ENCODE peak calls at places on chromosome 13, in four cellular contexts. One of them, this sample, is unnamed.

GRCh38 chr13:63408227-63409202 is 1992.9 kb upstream of the PCDH20 start:
- DNase-seq in T-cell: no peak
- DNase-seq in Karpas-422: no peak
- DNase-seq in lower leg skin: no peak
- DNase-seq in this sample: no peak

GRCh38 chr13:81133066-81133465 is 792.1 kb upstream of the SPRY2 start:
- DNase-seq in T-cell: no peak
- DNase-seq in Karpas-422: no peak
- DNase-seq in lower leg skin: no peak
- DNase-seq in this sample: no peak

GRCh38 chr13:48214519-48215121 is 18.4 kb upstream of the ITM2B start:
- DNase-seq in T-cell: peak; percentile 28
- DNase-seq in Karpas-422: no peak
- DNase-seq in lower leg skin: no peak
- DNase-seq in this sample: no peak

GRCh38 chr13:31073859-31074718 is 87.6 kb downstream of the HSPH1 start:
- DNase-seq in T-cell: no peak
- DNase-seq in Karpas-422: no peak
- DNase-seq in lower leg skin: peak; percentile 60
- DNase-seq in this sample: no peak

GRCh38 chr13:42875448-42876269 is 94.3 kb downstream of the FAM216B start:
- DNase-seq in T-cell: no peak
- DNase-seq in Karpas-422: no peak
- DNase-seq in lower leg skin: no peak
- DNase-seq in this sample: peak; percentile 40

GRCh38 chr13:94325660-94326059 is 153.8 kb downstream of the DCT start:
- DNase-seq in T-cell: no peak
- DNase-seq in Karpas-422: no peak
- DNase-seq in lower leg skin: no peak
- DNase-seq in this sample: no peak

GRCh38 chr13:27461940-27462584 is 11.7 kb upstream of the MTIF3 start:
- DNase-seq in T-cell: no peak
- DNase-seq in Karpas-422: peak; percentile 85
- DNase-seq in lower leg skin: no peak
- DNase-seq in this sample: no peak

GRCh38 chr13:29484796-29485195 is 110.7 kb downstream of the SLC7A1 start:
- DNase-seq in T-cell: no peak
- DNase-seq in Karpas-422: no peak
- DNase-seq in lower leg skin: no peak
- DNase-seq in this sample: no peak

GRCh38 chr13:95536629-95537241 is 15.8 kb upstream of the CLDN10 start:
- DNase-seq in T-cell: no peak
- DNase-seq in Karpas-422: peak; percentile 76
- DNase-seq in lower leg skin: no peak
- DNase-seq in this sample: no peak

GRCh38 chr13:97648171-97648880 is 214.4 kb downstream of the RAP2A start:
- DNase-seq in T-cell: no peak
- DNase-seq in Karpas-422: no peak
- DNase-seq in lower leg skin: no peak
- DNase-seq in this sample: no peak

GRCh38 chr13:113187263-113187669 is 21.2 kb downstream of the PCID2 start:
- DNase-seq in T-cell: no peak
- DNase-seq in Karpas-422: no peak
- DNase-seq in lower leg skin: peak; percentile 97
- DNase-seq in this sample: no peak

GRCh38 chr13:27101847-27102246 is 69.8 kb downstream of the USP12 start:
- DNase-seq in T-cell: no peak
- DNase-seq in Karpas-422: no peak
- DNase-seq in lower leg skin: no peak
- DNase-seq in this sample: no peak

GRCh38 chr13:113514844-113515243 is 24.3 kb upstream of the DCUN1D2 start:
- DNase-seq in T-cell: no peak
- DNase-seq in Karpas-422: no peak
- DNase-seq in lower leg skin: peak; percentile 48
- DNase-seq in this sample: no peak

GRCh38 chr13:110485604-110486003 is 75.9 kb downstream of the RAB20 start:
- DNase-seq in T-cell: no peak
- DNase-seq in Karpas-422: no peak
- DNase-seq in lower leg skin: no peak
- DNase-seq in this sample: peak; percentile 89

GRCh38 chr13:99272481-99272880 is 14.3 kb upstream of the GPR18 start:
- DNase-seq in T-cell: no peak
- DNase-seq in Karpas-422: no peak
- DNase-seq in lower leg skin: no peak
- DNase-seq in this sample: no peak

GRCh38 chr13:77637583-77637982 is 59.9 kb upstream of the SLAIN1 start:
- DNase-seq in T-cell: no peak
- DNase-seq in Karpas-422: no peak
- DNase-seq in lower leg skin: no peak
- DNase-seq in this sample: no peak

GRCh38 chr13:46684287-46685001 is 112.5 kb downstream of the ESD start:
- DNase-seq in T-cell: no peak
- DNase-seq in Karpas-422: no peak
- DNase-seq in lower leg skin: no peak
- DNase-seq in this sample: peak; percentile 33

GRCh38 chr13:84433024-84433423 is 550.8 kb upstream of the SLITRK1 start:
- DNase-seq in T-cell: no peak
- DNase-seq in Karpas-422: no peak
- DNase-seq in lower leg skin: no peak
- DNase-seq in this sample: no peak

GRCh38 chr13:51453308-51453958 is 597 bp upstream of the INTS6 start:
- DNase-seq in T-cell: peak; percentile 67
- DNase-seq in Karpas-422: peak; percentile 91
- DNase-seq in lower leg skin: peak; percentile 96
- DNase-seq in this sample: peak; percentile 86

GRCh38 chr13:66835040-66835628 is 395.0 kb downstream of the PCDH9 start:
- DNase-seq in T-cell: no peak
- DNase-seq in Karpas-422: no peak
- DNase-seq in lower leg skin: peak; percentile 85
- DNase-seq in this sample: peak; percentile 27

GRCh38 chr13:99958402-99959126 is 13.0 kb downstream of the ZIC5 start:
- DNase-seq in T-cell: no peak
- DNase-seq in Karpas-422: no peak
- DNase-seq in lower leg skin: no peak
- DNase-seq in this sample: peak; percentile 31

GRCh38 chr13:51636349-51636890 is 52.2 kb downstream of the WDFY2 start:
- DNase-seq in T-cell: no peak
- DNase-seq in Karpas-422: no peak
- DNase-seq in lower leg skin: no peak
- DNase-seq in this sample: no peak

GRCh38 chr13:99800951-99801350 is 170.6 kb downstream of the ZIC5 start:
- DNase-seq in T-cell: no peak
- DNase-seq in Karpas-422: no peak
- DNase-seq in lower leg skin: no peak
- DNase-seq in this sample: peak; percentile 41

GRCh38 chr13:96003304-96003703 is 49.9 kb downstream of the UGGT2 start:
- DNase-seq in T-cell: no peak
- DNase-seq in Karpas-422: peak; percentile 53
- DNase-seq in lower leg skin: no peak
- DNase-seq in this sample: no peak

GRCh38 chr13:33158830-33159229 is 126.7 kb downstream of the STARD13 start:
- DNase-seq in T-cell: no peak
- DNase-seq in Karpas-422: no peak
- DNase-seq in lower leg skin: no peak
- DNase-seq in this sample: no peak

GRCh38 chr13:113942591-113943103 is 31.2 kb downstream of the C13orf46 start:
- DNase-seq in T-cell: no peak
- DNase-seq in Karpas-422: no peak
- DNase-seq in lower leg skin: no peak
- DNase-seq in this sample: no peak

GRCh38 chr13:99495478-99496321 is 5.6 kb upstream of the TM9SF2 start:
- DNase-seq in T-cell: no peak
- DNase-seq in Karpas-422: no peak
- DNase-seq in lower leg skin: no peak
- DNase-seq in this sample: no peak

GRCh38 chr13:50392977-50393376 is 377.7 kb downstream of the KCNRG start:
- DNase-seq in T-cell: no peak
- DNase-seq in Karpas-422: peak; percentile 42
- DNase-seq in lower leg skin: no peak
- DNase-seq in this sample: no peak

GRCh38 chr13:113742000-113742441 is 17.0 kb upstream of the TMEM255B start:
- DNase-seq in T-cell: peak; percentile 33
- DNase-seq in Karpas-422: peak; percentile 82
- DNase-seq in lower leg skin: no peak
- DNase-seq in this sample: peak; percentile 80

GRCh38 chr13:34207334-34207733 is 389.4 kb downstream of the RFC3 start:
- DNase-seq in T-cell: no peak
- DNase-seq in Karpas-422: no peak
- DNase-seq in lower leg skin: no peak
- DNase-seq in this sample: no peak

GRCh38 chr13:113520571-113520970 is 30.1 kb upstream of the DCUN1D2 start:
- DNase-seq in T-cell: no peak
- DNase-seq in Karpas-422: no peak
- DNase-seq in lower leg skin: peak; percentile 60
- DNase-seq in this sample: no peak

This sample was measured in iPS-NIHi11.